ENCODE peak calls at places on chromosomes 12 and 14, in four cellular contexts. C is psoas muscle, L is AG04450, U is endothelial cell of umbilical vein. K is an unnamed sample.

GRCh38 chr14:65631040-65631439 is 218.5 kb downstream of the FUT8 start:
- DNase-seq in C (no peak), L (no peak), U (no peak), K (no peak)

GRCh38 chr12:83261998-83262397 is 575.3 kb downstream of the TMTC2 start:
- DNase-seq in C (no peak), L (no peak), U (no peak), K (no peak)

GRCh38 chr12:30138483-30138882 is 354.7 kb upstream of the TMTC1 start:
- DNase-seq in C (no peak), L (no peak), U (no peak), K (no peak)

GRCh38 chr12:78316150-78316549 is 485.5 kb downstream of the NAV3 start:
- DNase-seq in C (no peak), L (no peak), U (no peak), K (no peak)

GRCh38 chr14:80491131-80491530 is 279.8 kb upstream of the DIO2 start:
- DNase-seq in C (peak), L (no peak), U (peak), K (no peak)

GRCh38 chr14:82806016-82806415 is 1272.4 kb upstream of the SEL1L start:
- DNase-seq in C (no peak), L (no peak), U (no peak), K (no peak)

GRCh38 chr12:19177754-19178153 is 48.2 kb downstream of the PLEKHA5 start:
- DNase-seq in C (no peak), L (no peak), U (no peak), K (no peak)

GRCh38 chr12:31308116-31308515 is 17.8 kb downstream of the SINHCAF start:
- DNase-seq in C (no peak), L (no peak), U (no peak), K (no peak)

GRCh38 chr14:21191809-21192446 is 36.1 kb upstream of the OR5AU1 start:
- DNase-seq in C (peak), L (no peak), U (no peak), K (peak)

GRCh38 chr14:34223302-34224150 is 238.5 kb downstream of the SPTSSA start:
- DNase-seq in C (no peak), L (no peak), U (no peak), K (no peak)

GRCh38 chr12:117695956-117696355 is 272.8 kb downstream of the KSR2 start:
- DNase-seq in C (no peak), L (no peak), U (no peak), K (no peak)

GRCh38 chr12:460301-461230 is 827 bp downstream of the B4GALNT3 start:
- DNase-seq in C (peak), L (no peak), U (no peak), K (peak)

GRCh38 chr12:54029529-54030441 is 1.5 kb downstream of the HOXC6 start:
- DNase-seq in C (no peak), L (no peak), U (no peak), K (no peak)

GRCh38 chr12:116657921-116658495 is 79.9 kb downstream of the SPRING1 start:
- DNase-seq in C (no peak), L (no peak), U (no peak), K (no peak)

GRCh38 chr14:36835145-36835544 is 173.5 kb downstream of the PAX9 start:
- DNase-seq in C (no peak), L (no peak), U (no peak), K (no peak)

GRCh38 chr14:22623047-22623446 is 21.1 kb downstream of the OR6J1 start:
- DNase-seq in C (no peak), L (no peak), U (peak), K (no peak)

GRCh38 chr14:103854822-103855733 is 7.7 kb upstream of the PPP1R13B start:
- DNase-seq in C (peak), L (no peak), U (peak), K (peak)

GRCh38 chr14:71449316-71450055 is 482.7 kb upstream of the RGS6 start:
- DNase-seq in C (no peak), L (no peak), U (no peak), K (no peak)

GRCh38 chr14:94545131-94545841 is 16.0 kb upstream of the SERPINA4 start:
- DNase-seq in C (no peak), L (no peak), U (no peak), K (no peak)

GRCh38 chr12:114412825-114413749 is 7.1 kb upstream of the TBX5 start:
- DNase-seq in C (no peak), L (no peak), U (no peak), K (no peak)

GRCh38 chr14:82075566-82075965 is 541.9 kb upstream of the SEL1L start:
- DNase-seq in C (no peak), L (no peak), U (no peak), K (peak)

GRCh38 chr14:27387458-27387857 is 789.6 kb upstream of the NOVA1 start:
- DNase-seq in C (no peak), L (no peak), U (no peak), K (no peak)

GRCh38 chr14:77158175-77158908 is 16.8 kb upstream of the ZDHHC22 start:
- DNase-seq in C (peak), L (peak), U (peak), K (no peak)

GRCh38 chr12:81170072-81170471 is 92.2 kb downstream of the ACSS3 start:
- DNase-seq in C (no peak), L (no peak), U (no peak), K (no peak)

GRCh38 chr12:9745191-9745590 is 12.3 kb upstream of the CLECL1 start:
- DNase-seq in C (no peak), L (no peak), U (no peak), K (no peak)

GRCh38 chr14:103538291-103539055 is 9.5 kb downstream of the TRMT61A start:
- DNase-seq in C (peak), L (no peak), U (no peak), K (peak)

GRCh38 chr12:12542964-12543363 is 19.7 kb downstream of the DUSP16 start:
- DNase-seq in C (no peak), L (no peak), U (no peak), K (no peak)

GRCh38 chr12:116761499-116761898 is 23.4 kb downstream of the RNFT2 start:
- DNase-seq in C (no peak), L (no peak), U (no peak), K (no peak)

GRCh38 chr12:11765421-11765816 is 115.9 kb downstream of the ETV6 start:
- DNase-seq in C (no peak), L (no peak), U (peak), K (no peak)

GRCh38 chr12:115467531-115467930 is 783.6 kb upstream of the TBX3 start:
- DNase-seq in C (no peak), L (no peak), U (no peak), K (no peak)

GRCh38 chr12:113473942-113474341 is 2.3 kb upstream of the LHX5 start:
- DNase-seq in C (no peak), L (no peak), U (no peak), K (no peak)

GRCh38 chr12:132560421-132560830 is 50.0 kb downstream of the LRCOL1 start:
- DNase-seq in C (no peak), L (no peak), U (peak), K (no peak)

GRCh38 chr14:97319691-97320090 is 522.5 kb downstream of the VRK1 start:
- DNase-seq in C (no peak), L (no peak), U (no peak), K (no peak)

GRCh38 chr12:56941299-56942017 is 7.2 kb upstream of the SDR9C7 start:
- DNase-seq in C (no peak), L (no peak), U (no peak), K (no peak)

GRCh38 chr12:31797230-31797872 is 68.5 kb upstream of the AMN1 start:
- DNase-seq in C (no peak), L (no peak), U (no peak), K (no peak)

GRCh38 chr14:91231446-91231845 is 13.1 kb downstream of the GPR68 start:
- DNase-seq in C (no peak), L (no peak), U (no peak), K (no peak)
- H3K27ac ChIP-seq in C (no peak), L (no peak), U (no peak), K (no peak)

GRCh38 chr14:61385002-61385685 is 63.8 kb downstream of the PRKCH start:
- DNase-seq in C (no peak), L (no peak), U (no peak), K (no peak)
- H3K4me3 ChIP-seq in C (no peak), L (no peak), U (no peak), K (no peak)

DNA sequence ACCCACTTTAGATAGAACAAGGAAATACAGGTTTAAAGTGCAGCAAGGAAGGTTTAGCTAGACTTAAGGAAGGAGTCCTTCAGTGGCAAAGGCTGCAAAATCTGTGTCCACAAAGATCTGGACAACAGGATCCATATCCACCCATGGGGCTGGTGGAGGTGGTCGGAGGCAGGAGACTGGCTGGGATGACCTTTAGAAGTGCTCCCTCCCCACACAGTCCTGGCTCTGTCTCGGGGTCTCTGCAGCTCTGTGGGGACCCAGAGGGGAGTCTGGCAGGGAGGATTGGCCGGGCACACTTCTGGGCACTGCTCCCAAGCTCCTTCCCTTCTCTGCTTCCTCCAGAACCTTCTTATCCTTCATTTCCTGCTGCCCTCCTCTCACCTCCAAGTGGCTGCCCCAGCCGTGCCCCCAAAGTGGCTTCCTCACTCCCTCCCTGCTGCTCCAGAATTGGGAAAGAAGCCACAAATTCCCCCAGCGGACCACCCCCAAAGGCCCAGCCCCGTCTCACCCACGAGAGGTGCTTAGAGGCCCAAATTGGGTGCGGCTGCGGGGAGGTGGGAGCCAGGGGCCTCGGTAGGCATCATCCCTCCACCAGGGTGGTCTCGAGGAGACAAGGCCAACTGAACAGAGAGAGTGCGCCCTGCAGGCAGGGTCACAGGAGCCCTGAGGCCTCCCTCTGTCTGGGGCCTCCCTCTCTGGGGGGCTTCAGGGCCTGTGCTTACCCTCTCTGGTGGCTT is 21.9 kb upstream of the PGF start:
- DNase-seq in C (no peak), L (no peak), U (no peak), K (no peak)
- TF ChIP-seq CTCF in C (no peak), L (no peak), U (no peak), K (no peak)

DNA sequence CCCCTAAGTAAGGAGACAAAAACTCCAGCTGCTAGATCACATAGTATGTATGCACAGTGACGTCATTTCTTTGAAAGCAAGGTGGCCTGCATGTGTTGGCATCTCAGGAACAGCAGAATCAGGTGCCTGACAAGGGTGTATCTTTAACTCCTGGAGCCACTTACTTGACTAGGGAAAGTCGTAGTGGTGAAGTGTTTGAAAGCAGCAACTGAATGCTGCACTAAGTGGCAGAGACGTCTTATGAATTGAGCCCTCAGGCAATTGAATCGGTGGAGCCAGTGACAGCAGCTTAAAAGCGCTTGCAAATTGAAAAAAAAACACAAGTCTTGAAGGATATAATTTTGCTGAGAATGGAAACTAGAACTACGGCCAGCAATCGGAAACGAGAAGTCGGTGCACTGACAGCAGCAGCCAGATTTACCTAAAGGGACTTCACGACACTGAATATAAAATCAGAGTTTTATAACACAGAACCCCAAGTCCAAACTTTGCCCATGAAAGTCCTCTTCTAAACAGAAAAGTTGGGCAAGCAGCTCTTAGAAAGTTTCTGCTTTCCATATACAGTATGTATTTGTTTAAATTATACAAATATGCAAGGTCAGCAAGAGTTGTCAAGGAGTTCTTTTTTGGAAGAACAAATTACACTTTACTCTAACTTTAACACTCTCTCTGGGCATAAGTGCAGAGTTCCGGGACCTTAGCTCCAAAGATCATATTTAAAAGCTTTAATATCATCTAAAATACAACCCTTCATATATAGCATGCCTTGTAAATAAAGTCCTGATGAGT is 1.1 kb downstream of the IGF1 start:
- DNase-seq in C (no peak), L (no peak), U (no peak), K (no peak)
- H3K27ac ChIP-seq in C (peak), L (no peak), U (no peak), K (no peak)

GRCh38 chr12:122160761-122161160 is 13.3 kb downstream of the IL31 start:
- DNase-seq in C (no peak), L (no peak), U (no peak), K (no peak)
- H3K4me3 ChIP-seq in C (no peak), L (no peak), U (no peak), K (no peak)

K was measured in pancreas.